ENCODE peak calls at places on chromosomes 16 and 17, in seven cellular contexts. One of them, this sample, is unnamed.

GRCh38 chr16:87388818-87389134 is 3.4 kb upstream of the MAP1LC3B start:
- DNase-seq in HCT116: no peak
- DNase-seq in ovary: no peak
- DNase-seq in fibroblast of lung: no peak
- DNase-seq in HAP-1: no peak
- DNase-seq in fibroblast of the aortic adventitia: no peak
- DNase-seq in vagina: no peak
- DNase-seq in this sample: no peak

GRCh38 chr16:20674684-20675487 is 22.6 kb downstream of the ACSM1 start:
- DNase-seq in fibroblast of the aortic adventitia: no peak
- DNase-seq in fibroblast of lung: no peak
- DNase-seq in vagina: no peak
- DNase-seq in HAP-1: no peak
- DNase-seq in ovary: peak
- DNase-seq in HCT116: no peak
- DNase-seq in this sample: no peak

GRCh38 chr17:37147301-37147812 is 198.6 kb downstream of the AATF start:
- DNase-seq in HCT116: no peak
- DNase-seq in ovary: no peak
- DNase-seq in fibroblast of the aortic adventitia: no peak
- DNase-seq in HAP-1: no peak
- DNase-seq in vagina: no peak
- DNase-seq in fibroblast of lung: no peak
- DNase-seq in this sample: no peak

GRCh38 chr17:43338886-43339516 is 59.8 kb upstream of the ARL4D start:
- DNase-seq in vagina: no peak
- DNase-seq in ovary: no peak
- DNase-seq in HAP-1: peak
- DNase-seq in HCT116: no peak
- DNase-seq in fibroblast of the aortic adventitia: peak
- DNase-seq in fibroblast of lung: peak
- DNase-seq in this sample: peak

GRCh38 chr16:90046122-90046970 is 27.1 kb upstream of the DBNDD1 start:
- DNase-seq in HCT116: no peak
- DNase-seq in ovary: no peak
- DNase-seq in HAP-1: peak
- DNase-seq in fibroblast of the aortic adventitia: no peak
- DNase-seq in fibroblast of lung: no peak
- DNase-seq in vagina: no peak
- DNase-seq in this sample: no peak

GRCh38 chr17:41377546-41377945 is 4.6 kb downstream of the KRT34 start:
- DNase-seq in vagina: no peak
- DNase-seq in fibroblast of lung: no peak
- DNase-seq in ovary: no peak
- DNase-seq in fibroblast of the aortic adventitia: no peak
- DNase-seq in HAP-1: no peak
- DNase-seq in HCT116: no peak
- DNase-seq in this sample: no peak

GRCh38 chr17:7851438-7852261 is 3.2 kb upstream of the TMEM88 start:
- DNase-seq in fibroblast of lung: peak
- DNase-seq in HCT116: no peak
- DNase-seq in fibroblast of the aortic adventitia: peak
- DNase-seq in ovary: peak
- DNase-seq in HAP-1: peak
- DNase-seq in vagina: peak
- DNase-seq in this sample: peak

GRCh38 chr16:25823891-25824290 is 132.1 kb downstream of the HS3ST4 start:
- DNase-seq in ovary: no peak
- DNase-seq in fibroblast of the aortic adventitia: no peak
- DNase-seq in HAP-1: no peak
- DNase-seq in vagina: no peak
- DNase-seq in fibroblast of lung: no peak
- DNase-seq in HCT116: no peak
- DNase-seq in this sample: no peak

GRCh38 chr17:42337442-42337841 is 49.1 kb downstream of the STAT5A start:
- DNase-seq in fibroblast of lung: peak
- DNase-seq in HAP-1: no peak
- DNase-seq in fibroblast of the aortic adventitia: peak
- DNase-seq in HCT116: no peak
- DNase-seq in vagina: no peak
- DNase-seq in ovary: no peak
- DNase-seq in this sample: no peak

GRCh38 chr16:90026135-90026534 is 6.9 kb upstream of the DBNDD1 start:
- DNase-seq in fibroblast of the aortic adventitia: no peak
- DNase-seq in HCT116: no peak
- DNase-seq in fibroblast of lung: no peak
- DNase-seq in vagina: no peak
- DNase-seq in HAP-1: no peak
- DNase-seq in ovary: no peak
- DNase-seq in this sample: no peak

GRCh38 chr17:17078832-17079231 is 36.6 kb downstream of the MPRIP start:
- DNase-seq in HAP-1: no peak
- DNase-seq in fibroblast of the aortic adventitia: no peak
- DNase-seq in ovary: no peak
- DNase-seq in HCT116: no peak
- DNase-seq in fibroblast of lung: no peak
- DNase-seq in vagina: no peak
- DNase-seq in this sample: no peak

GRCh38 chr17:54494731-54495715 is 405.6 kb upstream of the TOM1L1 start:
- DNase-seq in HAP-1: no peak
- DNase-seq in fibroblast of lung: no peak
- DNase-seq in HCT116: no peak
- DNase-seq in vagina: no peak
- DNase-seq in fibroblast of the aortic adventitia: no peak
- DNase-seq in ovary: no peak
- DNase-seq in this sample: no peak

GRCh38 chr17:50207792-50208567 is 6.5 kb upstream of the COL1A1 start:
- DNase-seq in HCT116: no peak
- DNase-seq in vagina: no peak
- DNase-seq in fibroblast of lung: no peak
- DNase-seq in HAP-1: no peak
- DNase-seq in ovary: peak
- DNase-seq in fibroblast of the aortic adventitia: no peak
- DNase-seq in this sample: peak

GRCh38 chr16:27725271-27726010 is 175.5 kb downstream of the KATNIP start:
- DNase-seq in fibroblast of lung: no peak
- DNase-seq in HAP-1: no peak
- DNase-seq in fibroblast of the aortic adventitia: no peak
- DNase-seq in HCT116: no peak
- DNase-seq in vagina: no peak
- DNase-seq in ovary: no peak
- DNase-seq in this sample: no peak

GRCh38 chr16:84582958-84583516 is 34.8 kb downstream of the COTL1 start:
- DNase-seq in fibroblast of the aortic adventitia: peak
- DNase-seq in HCT116: no peak
- DNase-seq in HAP-1: no peak
- DNase-seq in ovary: no peak
- DNase-seq in fibroblast of lung: peak
- DNase-seq in vagina: no peak
- DNase-seq in this sample: no peak

GRCh38 chr17:48542956-48543853 is 1.7 kb downstream of the HOXB2 start:
- DNase-seq in HCT116: no peak
- DNase-seq in fibroblast of lung: peak
- DNase-seq in ovary: no peak
- DNase-seq in vagina: no peak
- DNase-seq in fibroblast of the aortic adventitia: peak
- DNase-seq in HAP-1: peak
- DNase-seq in this sample: no peak

GRCh38 chr16:59707441-59707840 is 973.3 kb upstream of the GOT2 start:
- DNase-seq in fibroblast of lung: no peak
- DNase-seq in HCT116: no peak
- DNase-seq in fibroblast of the aortic adventitia: no peak
- DNase-seq in ovary: no peak
- DNase-seq in vagina: no peak
- DNase-seq in HAP-1: no peak
- DNase-seq in this sample: no peak

GRCh38 chr17:2023692-2024571 is 1.2 kb downstream of the RTN4RL1 start:
- DNase-seq in vagina: no peak
- DNase-seq in HCT116: peak
- DNase-seq in HAP-1: peak
- DNase-seq in fibroblast of lung: peak
- DNase-seq in fibroblast of the aortic adventitia: peak
- DNase-seq in ovary: peak
- DNase-seq in this sample: no peak
- H3K4me3 ChIP-seq in vagina: peak
- H3K4me3 ChIP-seq in HCT116: peak
- H3K4me3 ChIP-seq in HAP-1: peak
- H3K4me3 ChIP-seq in fibroblast of lung: peak
- H3K4me3 ChIP-seq in fibroblast of the aortic adventitia: peak
- H3K4me3 ChIP-seq in ovary: peak
- H3K4me3 ChIP-seq in this sample: peak

GRCh38 chr16:67177743-67178699 is 5.7 kb downstream of the MATCAP1 start:
- DNase-seq in HAP-1: no peak
- DNase-seq in fibroblast of lung: peak
- DNase-seq in vagina: no peak
- DNase-seq in HCT116: peak
- DNase-seq in fibroblast of the aortic adventitia: no peak
- DNase-seq in ovary: peak
- DNase-seq in this sample: no peak
- H3K4me3 ChIP-seq in HAP-1: no peak
- H3K4me3 ChIP-seq in fibroblast of lung: no peak
- H3K4me3 ChIP-seq in vagina: peak
- H3K4me3 ChIP-seq in HCT116: peak
- H3K4me3 ChIP-seq in fibroblast of the aortic adventitia: peak
- H3K4me3 ChIP-seq in ovary: peak
- H3K4me3 ChIP-seq in this sample: peak

DNA sequence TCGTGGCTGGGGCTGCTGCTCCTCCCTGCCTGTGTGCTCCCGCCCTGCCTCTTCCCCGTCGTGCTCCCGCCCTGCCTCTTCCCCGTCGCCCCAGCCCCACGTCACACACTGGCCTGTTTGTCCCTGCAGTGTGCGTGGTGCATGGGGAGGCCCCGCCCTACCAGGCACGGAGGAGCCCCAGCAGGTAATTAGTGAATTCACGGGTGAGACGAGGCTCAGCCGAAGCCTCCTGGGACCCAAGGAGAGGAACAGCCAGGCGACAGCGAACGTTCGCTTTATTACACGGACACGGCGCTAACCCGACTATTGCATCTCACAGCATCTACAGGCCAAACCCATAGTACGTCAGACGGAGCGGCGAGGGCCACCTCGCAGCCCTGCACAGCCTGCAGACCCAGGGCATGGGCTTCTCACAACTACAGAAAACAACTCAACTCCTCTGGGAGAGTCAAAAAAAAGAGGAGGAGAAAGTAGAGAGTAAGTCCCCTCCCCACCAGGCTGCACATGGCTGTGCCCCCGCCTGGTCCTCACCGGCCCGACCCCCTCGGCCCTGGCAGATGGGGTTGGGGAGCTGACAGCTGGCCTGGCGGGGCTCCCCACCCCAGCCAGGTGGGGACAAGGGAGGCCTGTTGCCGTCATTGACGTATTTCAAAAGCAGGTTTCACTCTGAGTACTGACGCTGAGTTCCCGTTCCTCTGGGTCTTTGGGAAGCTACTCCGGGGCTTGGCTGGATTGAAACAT is 4.3 kb upstream of the PABPN1L start:
- DNase-seq in fibroblast of lung: no peak
- DNase-seq in fibroblast of the aortic adventitia: no peak
- DNase-seq in vagina: no peak
- DNase-seq in HCT116: no peak
- DNase-seq in ovary: no peak
- DNase-seq in HAP-1: no peak
- DNase-seq in this sample: no peak
- H3K4me3 ChIP-seq in fibroblast of lung: no peak
- H3K4me3 ChIP-seq in fibroblast of the aortic adventitia: no peak
- H3K4me3 ChIP-seq in vagina: no peak
- H3K4me3 ChIP-seq in HCT116: no peak
- H3K4me3 ChIP-seq in ovary: no peak
- H3K4me3 ChIP-seq in HAP-1: no peak
- H3K4me3 ChIP-seq in this sample: no peak

GRCh38 chr16:49467540-49468372 is 94.2 kb downstream of the C16orf78 start:
- DNase-seq in HAP-1: no peak
- DNase-seq in fibroblast of the aortic adventitia: no peak
- DNase-seq in vagina: peak
- DNase-seq in fibroblast of lung: no peak
- DNase-seq in HCT116: no peak
- DNase-seq in ovary: no peak
- DNase-seq in this sample: no peak

GRCh38 chr16:49464877-49465504 is 91.4 kb downstream of the C16orf78 start:
- DNase-seq in fibroblast of lung: no peak
- DNase-seq in fibroblast of the aortic adventitia: no peak
- DNase-seq in ovary: peak
- DNase-seq in HAP-1: no peak
- DNase-seq in HCT116: no peak
- DNase-seq in vagina: peak
- DNase-seq in this sample: no peak

GRCh38 chr16:49465661-49466528 is 92.3 kb downstream of the C16orf78 start:
- DNase-seq in HCT116: no peak
- DNase-seq in ovary: no peak
- DNase-seq in vagina: peak
- DNase-seq in fibroblast of the aortic adventitia: no peak
- DNase-seq in HAP-1: no peak
- DNase-seq in fibroblast of lung: no peak
- DNase-seq in this sample: no peak

GRCh38 chr16:49466881-49467280 is 93.3 kb downstream of the C16orf78 start:
- DNase-seq in fibroblast of lung: no peak
- DNase-seq in HAP-1: no peak
- DNase-seq in fibroblast of the aortic adventitia: no peak
- DNase-seq in HCT116: no peak
- DNase-seq in vagina: peak
- DNase-seq in ovary: no peak
- DNase-seq in this sample: no peak

DNA sequence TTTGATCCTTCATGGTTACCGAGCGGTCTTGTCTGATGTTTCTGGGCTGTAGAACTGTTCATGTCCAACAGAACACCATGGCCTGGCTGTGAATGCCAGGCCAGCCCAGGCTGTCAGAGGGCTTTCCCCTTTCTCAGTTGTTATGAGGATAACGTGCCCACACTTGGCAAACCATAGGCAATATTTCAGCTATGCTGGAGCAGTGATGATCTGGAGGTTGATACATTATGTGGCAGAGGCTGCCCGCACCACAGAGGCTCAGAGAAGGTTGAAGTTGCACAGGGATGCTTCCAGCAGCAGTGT is 92.9 kb downstream of the C16orf78 start:
- DNase-seq in ovary: no peak
- DNase-seq in HAP-1: no peak
- DNase-seq in vagina: no peak
- DNase-seq in HCT116: no peak
- DNase-seq in fibroblast of lung: no peak
- DNase-seq in fibroblast of the aortic adventitia: no peak
- DNase-seq in this sample: no peak
- H3K4me3 ChIP-seq in ovary: no peak
- H3K4me3 ChIP-seq in HAP-1: no peak
- H3K4me3 ChIP-seq in vagina: no peak
- H3K4me3 ChIP-seq in HCT116: no peak
- H3K4me3 ChIP-seq in fibroblast of lung: no peak
- H3K4me3 ChIP-seq in fibroblast of the aortic adventitia: no peak
- H3K4me3 ChIP-seq in this sample: no peak

GRCh38 chr17:74202879-74203432 is 522 bp upstream of the RPL38 start:
- DNase-seq in HCT116: no peak
- DNase-seq in fibroblast of lung: no peak
- DNase-seq in fibroblast of the aortic adventitia: no peak
- DNase-seq in vagina: no peak
- DNase-seq in ovary: peak
- DNase-seq in HAP-1: peak
- DNase-seq in this sample: no peak
- H3K4me3 ChIP-seq in HCT116: peak
- H3K4me3 ChIP-seq in fibroblast of lung: no peak
- H3K4me3 ChIP-seq in fibroblast of the aortic adventitia: peak
- H3K4me3 ChIP-seq in vagina: peak
- H3K4me3 ChIP-seq in ovary: no peak
- H3K4me3 ChIP-seq in HAP-1: peak
- H3K4me3 ChIP-seq in this sample: peak

This sample was measured in ascending aorta.